ENCODE peak calls at places on chromosome 21, in eight cellular contexts. E, Z, C, H, K, Y, N and B are unnamed samples.

GRCh38 chr21:45448810-45449657 is 44.1 kb downstream of the COL18A1 start:
- DNase-seq in E (no peak), Z (no peak), C (no peak), H (peak; percentile 49), K (no peak), Y (no peak), N (no peak), B (no peak)

GRCh38 chr21:38434913-38435533 is 63.3 kb downstream of the ERG start:
- DNase-seq in E (peak; percentile 82), Z (no peak), C (no peak), H (no peak), K (peak; percentile 25), Y (no peak), N (no peak), B (peak; percentile 38)

GRCh38 chr21:30443226-30443625 is 3.2 kb downstream of the KRTAP15-1 start:
- DNase-seq in E (no peak), Z (no peak), C (no peak), H (no peak), K (no peak), Y (no peak), N (no peak), B (no peak)

GRCh38 chr21:45362748-45363145 is 42.2 kb upstream of the COL18A1 start:
- DNase-seq in E (no peak), Z (no peak), C (no peak), H (no peak), K (no peak), Y (no peak), N (no peak), B (no peak)

GRCh38 chr21:41121785-41122415 is 46.1 kb upstream of the BACE2 start:
- DNase-seq in E (peak; percentile 51), Z (peak; percentile 86), C (peak; percentile 26), H (peak; percentile 66), K (peak; percentile 96), Y (peak; percentile 73), N (peak; percentile 56), B (peak; percentile 32)

GRCh38 chr21:45747802-45748445 is 104.4 kb downstream of the PCBP3 start:
- DNase-seq in E (peak; percentile 35), Z (peak; percentile 75), C (peak; percentile 5), H (no peak), K (peak; percentile 90), Y (no peak), N (no peak), B (no peak)

GRCh38 chr21:42770717-42771502 is 108.4 kb downstream of the WDR4 start:
- DNase-seq in E (no peak), Z (no peak), C (no peak), H (no peak), K (no peak), Y (no peak), N (no peak), B (no peak)

GRCh38 chr21:45373991-45374816 is 30.8 kb upstream of the COL18A1 start:
- DNase-seq in E (no peak), Z (no peak), C (no peak), H (peak; percentile 33), K (no peak), Y (no peak), N (no peak), B (no peak)

GRCh38 chr21:27062441-27062840 is 95.6 kb upstream of the ADAMTS5 start:
- DNase-seq in E (no peak), Z (no peak), C (no peak), H (no peak), K (no peak), Y (no peak), N (no peak), B (no peak)

GRCh38 chr21:34822957-34823356 is 154.2 kb downstream of the CLIC6 start:
- DNase-seq in E (peak; percentile 64), Z (peak; percentile 55), C (no peak), H (no peak), K (peak; percentile 72), Y (no peak), N (no peak), B (peak; percentile 77)

GRCh38 chr21:29196021-29196663 is 65.7 kb downstream of the MAP3K7CL start:
- DNase-seq in E (peak; percentile 92), Z (peak; percentile 81), C (no peak), H (no peak), K (peak; percentile 95), Y (peak; percentile 28), N (peak; percentile 79), B (peak; percentile 93)

GRCh38 chr21:44699502-44700001 is 2.6 kb downstream of the KRTAP10-12 start:
- DNase-seq in E (no peak), Z (no peak), C (no peak), H (no peak), K (no peak), Y (no peak), N (peak; percentile 14), B (no peak)

GRCh38 chr21:31630062-31630711 is 29.3 kb upstream of the SOD1 start:
- DNase-seq in E (peak; percentile 88), Z (peak; percentile 98), C (peak; percentile 92), H (no peak), K (peak; percentile 99), Y (no peak), N (no peak), B (peak; percentile 80)

GRCh38 chr21:42476493-42477342 is 19.3 kb downstream of the RSPH1 start:
- DNase-seq in E (no peak), Z (no peak), C (no peak), H (no peak), K (no peak), Y (no peak), N (no peak), B (no peak)

GRCh38 chr21:37914211-37914900 is 1.9 kb downstream of the KCNJ6 start:
- DNase-seq in E (peak; percentile 10), Z (no peak), C (peak; percentile 46), H (no peak), K (peak; percentile 14), Y (peak; percentile 47), N (peak; percentile 52), B (peak; percentile 6)

GRCh38 chr21:44397431-44398031 is 44.1 kb downstream of the TRPM2 start:
- DNase-seq in E (no peak), Z (no peak), C (no peak), H (peak; percentile 17), K (no peak), Y (no peak), N (no peak), B (no peak)

GRCh38 chr21:42156690-42157605 is 62.0 kb upstream of the ABCG1 start:
- DNase-seq in E (no peak), Z (peak; percentile 65), C (peak; percentile 60), H (peak; percentile 67), K (no peak), Y (no peak), N (no peak), B (peak; percentile 19)

GRCh38 chr21:27219068-27219467 is 252.2 kb upstream of the ADAMTS5 start:
- DNase-seq in E (peak; percentile 32), Z (no peak), C (no peak), H (no peak), K (peak; percentile 44), Y (no peak), N (no peak), B (no peak)

GRCh38 chr21:25895565-25896205 is 160.9 kb downstream of the GABPA start:
- DNase-seq in E (no peak), Z (peak; percentile 37), C (peak; percentile 94), H (no peak), K (peak; percentile 53), Y (no peak), N (peak; percentile 24), B (peak; percentile 55)

GRCh38 chr21:41861255-41861654 is 17.9 kb downstream of the PRDM15 start:
- DNase-seq in E (no peak), Z (no peak), C (no peak), H (no peak), K (no peak), Y (no peak), N (no peak), B (no peak)

GRCh38 chr21:38984982-38985422 is 179.3 kb downstream of the ETS2 start:
- DNase-seq in E (peak; percentile 92), Z (no peak), C (no peak), H (peak; percentile 59), K (no peak), Y (no peak), N (no peak), B (peak; percentile 93)

GRCh38 chr21:44364151-44365053 is 11.0 kb downstream of the TRPM2 start:
- DNase-seq in E (no peak), Z (no peak), C (no peak), H (peak; percentile 21), K (no peak), Y (no peak), N (no peak), B (no peak)

GRCh38 chr21:41321211-41321907 is 4.8 kb downstream of the FAM3B start:
- DNase-seq in E (no peak), Z (no peak), C (no peak), H (no peak), K (no peak), Y (no peak), N (no peak), B (no peak)

GRCh38 chr21:40454057-40454456 is 392.9 kb downstream of the DSCAM start:
- DNase-seq in E (no peak), Z (no peak), C (no peak), H (no peak), K (no peak), Y (no peak), N (no peak), B (no peak)

GRCh38 chr21:39155578-39155977 is 27.7 kb downstream of the PSMG1 start:
- DNase-seq in E (no peak), Z (no peak), C (no peak), H (no peak), K (no peak), Y (no peak), N (no peak), B (no peak)

GRCh38 chr21:34526236-34526617 is 14.2 kb upstream of the KCNE1 start:
- DNase-seq in E (no peak), Z (no peak), C (no peak), H (no peak), K (peak; percentile 13), Y (no peak), N (no peak), B (peak; percentile 64)